ENCODE peak calls at places on chromosomes 4 and X, in nine cellular contexts. S, Z, M, K, R, X, T, B and I are unnamed samples.

GRCh38 chr4:8910822-8911310 is 39.2 kb upstream of the HMX1 start:
- DNase-seq in S (no peak), Z (no peak), M (no peak), K (no peak), R (no peak), X (no peak), T (no peak), B (no peak), I (no peak)

GRCh38 chr4:37795796-37796195 is 30.7 kb upstream of the PGM2 start:
- DNase-seq in S (no peak), Z (no peak), M (no peak), K (no peak), R (no peak), X (no peak), T (no peak), B (no peak), I (no peak)

GRCh38 chr4:60128916-60129315 is 1071.2 kb upstream of the ADGRL3 start:
- DNase-seq in S (no peak), Z (no peak), M (no peak), K (no peak), R (no peak), X (no peak), T (no peak), B (no peak), I (no peak)

GRCh38 chr4:118337954-118338353 is 14.8 kb downstream of the PRSS12 start:
- DNase-seq in S (no peak), Z (no peak), M (no peak), K (no peak), R (no peak), X (no peak), T (no peak), B (no peak), I (no peak)

GRCh38 chr4:123462007-123462406 is 65.4 kb downstream of the SPRY1 start:
- DNase-seq in S (no peak), Z (no peak), M (no peak), K (no peak), R (no peak), X (no peak), T (no peak), B (no peak), I (no peak)

GRCh38 chr4:112297495-112297894 is 326 bp downstream of the ALPK1 start:
- DNase-seq in S (no peak), Z (no peak), M (no peak), K (no peak), R (no peak), X (no peak), T (no peak), B (no peak), I (no peak)

GRCh38 chr4:155597933-155598451 is 68.7 kb upstream of the GUCY1A1 start:
- DNase-seq in S (no peak), Z (no peak), M (no peak), K (no peak), R (no peak), X (no peak), T (no peak), B (no peak), I (peak; percentile 71)

GRCh38 chrX:1853447-1853846 is 238.6 kb downstream of the ASMT start:
- DNase-seq in S (no peak), Z (no peak), M (no peak), K (no peak), R (no peak), X (no peak), T (no peak), B (no peak), I (no peak)

GRCh38 chr4:183738081-183738673 is 79.1 kb downstream of the TRAPPC11 start:
- DNase-seq in S (no peak), Z (no peak), M (no peak), K (no peak), R (no peak), X (no peak), T (no peak), B (no peak), I (no peak)

GRCh38 chr4:803884-804283 is 22.0 kb downstream of the CPLX1 start:
- DNase-seq in S (no peak), Z (no peak), M (no peak), K (no peak), R (no peak), X (no peak), T (no peak), B (no peak), I (no peak)

GRCh38 chr4:107757860-107758476 is 37.9 kb upstream of the PAPSS1 start:
- DNase-seq in S (no peak), Z (no peak), M (peak; percentile 27), K (no peak), R (no peak), X (peak; percentile 13), T (no peak), B (no peak), I (peak; percentile 74)

GRCh38 chr4:3252831-3253641 is 4.1 kb downstream of the MSANTD1 start:
- DNase-seq in S (peak; percentile 15), Z (no peak), M (no peak), K (no peak), R (no peak), X (no peak), T (no peak), B (no peak), I (no peak)

GRCh38 chr4:139297001-139297410 is 4.3 kb upstream of the NAA15 start:
- DNase-seq in S (no peak), Z (no peak), M (no peak), K (peak; percentile 45), R (no peak), X (no peak), T (peak; percentile 38), B (no peak), I (no peak)

GRCh38 chr4:177408023-177408422 is 34.2 kb downstream of the AGA start:
- DNase-seq in S (no peak), Z (no peak), M (peak; percentile 52), K (no peak), R (no peak), X (no peak), T (no peak), B (no peak), I (no peak)

GRCh38 chr4:158080354-158080753 is 92.5 kb downstream of the GASK1B start:
- DNase-seq in S (no peak), Z (no peak), M (no peak), K (no peak), R (no peak), X (no peak), T (no peak), B (no peak), I (no peak)

GRCh38 chrX:29661290-29661689 is 554.1 kb upstream of the MAGEB2 start:
- DNase-seq in S (no peak), Z (no peak), M (no peak), K (no peak), R (no peak), X (no peak), T (no peak), B (no peak), I (no peak)

GRCh38 chr4:128649575-128650205 is 159.8 kb upstream of the JADE1 start:
- DNase-seq in S (no peak), Z (no peak), M (no peak), K (no peak), R (no peak), X (no peak), T (no peak), B (no peak), I (no peak)

GRCh38 chr4:84964995-84965557 is 1.4 kb downstream of the WDFY3 start:
- DNase-seq in S (no peak), Z (no peak), M (no peak), K (no peak), R (no peak), X (no peak), T (no peak), B (no peak), I (no peak)